ENCODE peak calls at places on chromosomes 12 and 14, in eight cellular contexts. Z, O, Q, I, R, C, S and V are unnamed samples.

GRCh38 chr12:128259556-128260070 is 7.4 kb upstream of the TMEM132C start:
- DNase-seq in C (no peak), R (no peak), Z (no peak), I (no peak), S (peak), Q (no peak), O (peak), V (no peak)

GRCh38 chr12:65825573-65826512 is 1.6 kb downstream of the HMGA2 start:
- DNase-seq in S (no peak), Z (no peak), Q (no peak), O (peak), I (peak), R (no peak), C (peak), V (no peak)

GRCh38 chr14:24849471-24849870 is 200.5 kb downstream of the STXBP6 start:
- DNase-seq in Q (no peak), O (no peak), I (peak), Z (no peak), C (peak), R (no peak), S (no peak), V (no peak)

GRCh38 chr14:94748667-94749347 is 21.1 kb downstream of the GSC start:
- DNase-seq in I (no peak), O (peak), Z (no peak), S (peak), Q (no peak), C (peak), R (no peak), V (no peak)

GRCh38 chr14:85531141-85531593 is 1.2 kb downstream of the FLRT2 start:
- DNase-seq in Q (peak), S (no peak), O (peak), R (no peak), Z (no peak), C (peak), I (peak), V (no peak)

GRCh38 chr12:88272456-88272855 is 130.3 kb downstream of the TMTC3 start:
- DNase-seq in S (no peak), Q (no peak), I (no peak), O (no peak), R (no peak), Z (no peak), C (peak), V (no peak)

GRCh38 chr14:103819503-103820307 is 27.7 kb downstream of the PPP1R13B start:
- DNase-seq in I (peak), S (peak), C (peak), R (no peak), O (no peak), Q (peak), Z (no peak), V (no peak)

GRCh38 chr12:33277386-33277785 is 162.2 kb downstream of the SYT10 start:
- DNase-seq in Z (no peak), S (no peak), I (no peak), O (no peak), C (no peak), R (no peak), Q (no peak), V (no peak)

GRCh38 chr12:51864701-51865469 is 16.4 kb upstream of the FIGNL2 start:
- DNase-seq in S (no peak), R (no peak), Q (no peak), Z (no peak), I (peak), C (no peak), O (no peak), V (no peak)

GRCh38 chr12:79850610-79851299 is 84.1 kb downstream of the PPP1R12A start:
- DNase-seq in Q (no peak), R (no peak), O (no peak), S (no peak), Z (no peak), C (no peak), I (no peak), V (no peak)

GRCh38 chr14:96888593-96888992 is 91.4 kb downstream of the VRK1 start:
- DNase-seq in Q (no peak), C (no peak), O (no peak), S (peak), R (no peak), Z (no peak), I (no peak), V (no peak)